ENCODE peak calls at places on chromosome 2, in eight cellular contexts. H, D, G, W, Q, T, R and N are unnamed samples.

GRCh38 chr2:105104208-105104731 is 66.4 kb downstream of the MRPS9 start:
- DNase-seq in T (no peak), D (no peak), Q (no peak), G (no peak), H (no peak), W (peak; percentile 95), R (peak; percentile 23), N (peak; percentile 26)

GRCh38 chr2:118940486-118941120 is 1.4 kb upstream of the MARCO start:
- DNase-seq in H (no peak), T (peak; percentile 40), D (peak; percentile 71), G (no peak), Q (no peak), W (no peak), R (no peak), N (no peak)

GRCh38 chr2:112803691-112804521 is 19.6 kb upstream of the IL1A start:
- DNase-seq in G (no peak), R (peak; percentile 67), W (peak; percentile 77), D (no peak), T (no peak), H (no peak), Q (no peak), N (no peak)

GRCh38 chr2:233544079-233544690 is 22.4 kb downstream of the USP40 start:
- DNase-seq in W (peak; percentile 38), D (no peak), R (no peak), G (peak; percentile 7), T (no peak), Q (no peak), H (no peak), N (no peak)

GRCh38 chr2:123512547-123512946 is 512.5 kb upstream of the CNTNAP5 start:
- DNase-seq in W (no peak), R (no peak), H (no peak), D (no peak), T (no peak), G (no peak), Q (no peak), N (no peak)

GRCh38 chr2:151334082-151334815 is 23.1 kb upstream of the TNFAIP6 start:
- DNase-seq in W (peak; percentile 93), D (no peak), R (peak; percentile 79), H (no peak), T (no peak), Q (no peak), G (peak; percentile 76), N (peak; percentile 89)

GRCh38 chr2:100653449-100654045 is 90.8 kb downstream of the PDCL3 start:
- DNase-seq in D (no peak), T (no peak), Q (no peak), G (no peak), W (no peak), H (no peak), R (no peak), N (no peak)

GRCh38 chr2:238873401-238873801 is 25.5 kb downstream of the TWIST2 start:
- DNase-seq in H (no peak), Q (no peak), G (no peak), W (no peak), D (no peak), R (no peak), T (no peak), N (no peak)

GRCh38 chr2:39523308-39524044 is 86.4 kb upstream of the MAP4K3 start:
- DNase-seq in Q (no peak), H (no peak), D (no peak), W (peak; percentile 97), R (peak; percentile 67), G (peak; percentile 48), T (no peak), N (peak; percentile 76)

GRCh38 chr2:85922210-85922609 is 33.4 kb upstream of the ST3GAL5 start:
- DNase-seq in D (no peak), H (no peak), Q (no peak), R (no peak), T (no peak), G (no peak), W (peak; percentile 17), N (no peak)

GRCh38 chr2:15302154-15302553 is 259.0 kb downstream of the NBAS start:
- DNase-seq in H (peak; percentile 57), R (no peak), Q (no peak), D (no peak), T (no peak), G (no peak), W (peak; percentile 57), N (no peak)

GRCh38 chr2:199488772-199489400 is 31.1 kb upstream of the SATB2 start:
- DNase-seq in R (peak; percentile 26), G (peak; percentile 20), Q (peak; percentile 67), T (no peak), W (peak; percentile 32), H (peak; percentile 67), D (no peak), N (no peak)

GRCh38 chr2:3827673-3828575 is 124.5 kb downstream of the DCDC2C start:
- DNase-seq in H (peak; percentile 21), D (no peak), T (no peak), R (peak; percentile 4), W (no peak), G (no peak), Q (peak; percentile 20), N (no peak)

GRCh38 chr2:190506666-190507065 is 27.9 kb downstream of the NEMP2 start:
- DNase-seq in Q (no peak), D (no peak), R (no peak), G (no peak), T (no peak), H (no peak), W (no peak), N (no peak)

GRCh38 chr2:212905640-212906201 is 245.7 kb downstream of the IKZF2 start:
- DNase-seq in T (no peak), Q (no peak), R (no peak), H (no peak), W (peak; percentile 84), D (no peak), G (no peak), N (no peak)

GRCh38 chr2:41241325-41242000 is 789.6 kb upstream of the SLC8A1 start:
- DNase-seq in H (no peak), D (no peak), Q (no peak), T (no peak), W (no peak), R (no peak), G (no peak), N (no peak)

GRCh38 chr2:191582355-191582754 is 95.6 kb upstream of the NABP1 start:
- DNase-seq in G (peak; percentile 59), W (peak; percentile 81), D (no peak), R (peak; percentile 36), T (no peak), Q (no peak), H (no peak), N (peak; percentile 67)

GRCh38 chr2:188306271-188306670 is 14.6 kb downstream of the GULP1 start:
- DNase-seq in R (no peak), W (no peak), D (no peak), H (no peak), T (no peak), G (no peak), Q (no peak), N (no peak)
- H3K4me3 ChIP-seq in R (no peak overlapping the region), W (no peak overlapping the region), D (no peak overlapping the region), H (no peak overlapping the region), T (no peak overlapping the region), G (no peak overlapping the region), Q (no peak overlapping the region), N (no peak overlapping the region)

GRCh38 chr2:70793450-70793849 is 3.0 kb upstream of the FIGLA start:
- DNase-seq in T (no peak), R (no peak), G (no peak), H (no peak), D (no peak), W (no peak), Q (no peak), N (no peak)
- H3K27me3 ChIP-seq in T (peaks cover 7% of the 10 kb centered on the region), R (peaks cover 24% of the 10 kb centered on the region), G (peaks cover 11% of the 10 kb centered on the region), H (peaks cover 6% of the 10 kb centered on the region), D (peaks cover 42% of the 10 kb centered on the region), W (peaks cover 28% of the 10 kb centered on the region), Q (no peaks in the 10 kb centered on the region), N (peaks cover 22% of the 10 kb centered on the region)

DNA sequence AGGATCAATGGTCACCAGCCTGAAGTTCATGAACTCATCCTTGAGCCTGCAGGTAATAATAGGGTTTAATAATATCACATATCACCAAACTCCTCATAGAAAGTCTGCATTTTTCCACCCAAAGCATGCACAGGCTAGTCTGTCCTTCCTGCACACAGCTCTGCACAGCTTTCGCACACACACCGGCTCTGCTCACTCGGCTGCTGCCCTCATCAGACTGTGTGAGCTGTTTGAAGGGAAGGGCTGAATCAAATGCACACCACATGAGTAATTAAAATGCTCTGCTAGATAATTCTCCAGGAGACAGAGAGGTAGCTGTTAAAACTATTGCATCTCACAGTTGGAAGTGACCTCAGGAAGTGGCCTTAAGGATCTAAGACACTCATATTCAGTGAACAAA is 108.4 kb upstream of the YPEL5 start:
- DNase-seq in H (no peak), D (no peak), Q (no peak), T (no peak), R (no peak), W (no peak), G (no peak), N (no peak)
- H3K4me3 ChIP-seq in H (no peak overlapping the region), D (no peak overlapping the region), Q (no peak overlapping the region), T (no peak overlapping the region), R (no peak overlapping the region), W (no peak overlapping the region), G (no peak overlapping the region), N (no peak overlapping the region)

DNA sequence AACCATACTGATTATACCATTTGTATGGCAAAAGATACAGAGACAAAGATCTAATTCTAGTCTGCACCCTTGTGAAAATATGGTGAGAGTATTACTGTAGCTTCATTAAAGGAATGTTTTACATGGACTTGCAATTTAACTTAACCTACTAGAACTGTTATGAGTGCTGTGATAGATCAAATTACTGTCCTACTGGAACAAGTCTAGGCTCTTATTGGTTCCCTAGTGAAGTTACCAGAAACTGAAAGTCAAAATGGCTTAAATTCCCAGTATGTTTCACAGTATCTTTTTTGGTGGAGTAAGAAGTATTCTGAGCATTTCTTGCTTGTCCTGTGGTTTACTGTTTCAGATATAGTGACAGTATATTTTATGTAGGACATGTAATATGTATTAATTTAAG is 3.8 kb upstream of the TBR1 start:
- DNase-seq in Q (no peak), G (no peak), D (no peak), W (peak; percentile 29), R (no peak), T (no peak), H (no peak), N (no peak)
- H3K27me3 ChIP-seq in Q (peaks cover 6% of the 10 kb centered on the region), G (no peaks in the 10 kb centered on the region), D (peaks cover 41% of the 10 kb centered on the region), W (peaks cover 23% of the 10 kb centered on the region), R (peaks cover 30% of the 10 kb centered on the region), T (peaks cover 18% of the 10 kb centered on the region), H (peaks cover 32% of the 10 kb centered on the region), N (peaks cover 21% of the 10 kb centered on the region)

DNA sequence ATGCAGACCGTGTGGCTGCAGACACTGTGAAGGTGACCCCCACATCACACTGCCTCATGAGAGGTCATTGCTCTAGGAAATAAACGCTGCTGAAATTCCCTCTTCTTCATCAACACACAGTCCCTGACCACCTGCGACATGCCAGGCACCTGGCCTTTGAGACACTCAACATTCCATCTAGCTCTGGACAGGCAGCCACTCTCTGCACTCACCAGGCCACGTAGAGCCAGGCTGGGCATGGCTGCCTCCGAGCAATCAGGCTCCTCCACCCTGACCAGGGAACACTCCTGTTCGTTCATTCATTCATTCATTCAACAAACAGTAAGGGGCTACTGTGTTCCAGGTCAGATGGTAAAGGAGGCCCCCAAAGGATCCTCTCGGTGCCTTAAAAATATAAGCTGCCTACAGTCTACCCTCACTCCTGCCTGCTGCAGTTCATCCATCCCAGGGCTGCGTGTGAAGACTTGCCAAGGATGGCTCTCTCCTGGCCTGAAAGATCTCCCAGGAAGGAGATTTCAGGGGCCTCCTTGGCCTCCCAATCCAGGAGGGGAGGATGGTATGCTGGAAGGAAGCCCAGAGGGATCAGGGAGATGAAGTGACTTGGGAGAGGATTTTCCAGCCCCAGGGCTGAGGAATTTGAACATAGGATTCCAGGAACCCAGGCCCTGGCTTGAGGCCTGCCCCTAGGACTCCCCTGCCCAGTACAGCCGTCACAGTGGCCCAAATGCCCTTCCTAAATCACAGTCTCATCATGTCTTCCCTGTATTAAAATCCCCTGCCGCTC is 66.7 kb downstream of the TNS1 start:
- DNase-seq in D (peak; percentile 63), H (no peak), T (peak; percentile 15), G (peak; percentile 74), W (peak; percentile 84), R (no peak), Q (no peak), N (no peak)
- H3K4me3 ChIP-seq in D (peak overlapping the region; percentile 40), H (no peak overlapping the region), T (peak overlapping the region; percentile 39), G (no peak overlapping the region), W (no peak overlapping the region), R (no peak overlapping the region), Q (no peak overlapping the region), N (no peak overlapping the region)